ENCODE peak calls at places on chromosomes 5 and 9, in four cellular contexts. One of them, this sample, is unnamed.

GRCh38 chr9:2216591-2216990 is 201.4 kb downstream of the SMARCA2 start:
- DNase-seq in BE2C: no peak
- DNase-seq in stomach: no peak
- DNase-seq in HFF-Myc: no peak
- DNase-seq in this sample: peak

GRCh38 chr9:73824671-73825070 is 672.5 kb upstream of the RORB start:
- DNase-seq in HFF-Myc: no peak
- DNase-seq in BE2C: no peak
- DNase-seq in stomach: no peak
- DNase-seq in this sample: no peak

GRCh38 chr9:122179690-122180074 is 20.0 kb downstream of the MORN5 start:
- DNase-seq in stomach: no peak
- DNase-seq in HFF-Myc: no peak
- DNase-seq in BE2C: no peak
- DNase-seq in this sample: no peak

GRCh38 chr5:76143884-76144283 is 60.7 kb downstream of the SV2C start:
- DNase-seq in stomach: no peak
- DNase-seq in BE2C: no peak
- DNase-seq in HFF-Myc: no peak
- DNase-seq in this sample: no peak

GRCh38 chr5:160001457-160001856 is 7.5 kb upstream of the TTC1 start:
- DNase-seq in BE2C: no peak
- DNase-seq in stomach: peak
- DNase-seq in HFF-Myc: no peak
- DNase-seq in this sample: no peak

GRCh38 chr5:91478096-91478495 is 95.0 kb upstream of the ARRDC3 start:
- DNase-seq in BE2C: no peak
- DNase-seq in stomach: no peak
- DNase-seq in HFF-Myc: no peak
- DNase-seq in this sample: no peak

GRCh38 chr5:33937700-33938506 is 1.7 kb downstream of the RXFP3 start:
- DNase-seq in HFF-Myc: no peak
- DNase-seq in BE2C: no peak
- DNase-seq in stomach: no peak
- DNase-seq in this sample: no peak

GRCh38 chr5:121867403-121867802 is 15.7 kb downstream of the FTMT start:
- DNase-seq in stomach: no peak
- DNase-seq in HFF-Myc: no peak
- DNase-seq in BE2C: no peak
- DNase-seq in this sample: no peak

GRCh38 chr5:6732634-6733410 is 19.6 kb downstream of the TENT4A start:
- DNase-seq in stomach: no peak
- DNase-seq in HFF-Myc: no peak
- DNase-seq in BE2C: peak
- DNase-seq in this sample: peak

GRCh38 chr5:80985600-80986228 is 25.6 kb downstream of the RASGRF2 start:
- DNase-seq in HFF-Myc: no peak
- DNase-seq in BE2C: no peak
- DNase-seq in stomach: no peak
- DNase-seq in this sample: no peak

GRCh38 chr9:124258765-124259272 is 1.1 kb downstream of the NEK6 start:
- DNase-seq in HFF-Myc: no peak
- DNase-seq in BE2C: no peak
- DNase-seq in stomach: no peak
- DNase-seq in this sample: no peak

GRCh38 chr9:98867434-98868168 is 60.1 kb downstream of the GALNT12 start:
- DNase-seq in BE2C: no peak
- DNase-seq in stomach: peak
- DNase-seq in HFF-Myc: peak
- DNase-seq in this sample: peak

GRCh38 chr5:44332360-44332971 is 56.8 kb downstream of the FGF10 start:
- DNase-seq in stomach: no peak
- DNase-seq in HFF-Myc: no peak
- DNase-seq in BE2C: no peak
- DNase-seq in this sample: peak

GRCh38 chr5:53543401-53543800 is 17.0 kb upstream of the NDUFS4 start:
- DNase-seq in stomach: no peak
- DNase-seq in BE2C: no peak
- DNase-seq in HFF-Myc: no peak
- DNase-seq in this sample: peak

GRCh38 chr5:96687080-96687479 is 24.9 kb downstream of the CAST start:
- DNase-seq in stomach: no peak
- DNase-seq in HFF-Myc: no peak
- DNase-seq in BE2C: no peak
- DNase-seq in this sample: no peak

GRCh38 chr5:39699164-39699563 is 274.4 kb upstream of the DAB2 start:
- DNase-seq in BE2C: no peak
- DNase-seq in HFF-Myc: no peak
- DNase-seq in stomach: no peak
- DNase-seq in this sample: no peak

GRCh38 chr9:74610523-74611061 is 113.5 kb downstream of the RORB start:
- DNase-seq in HFF-Myc: no peak
- DNase-seq in stomach: no peak
- DNase-seq in BE2C: no peak
- DNase-seq in this sample: no peak

GRCh38 chr5:35198681-35199080 is 31.6 kb downstream of the PRLR start:
- DNase-seq in BE2C: no peak
- DNase-seq in stomach: no peak
- DNase-seq in HFF-Myc: peak
- DNase-seq in this sample: peak

GRCh38 chr5:120239076-120239475 is 225.0 kb upstream of the PRR16 start:
- DNase-seq in HFF-Myc: no peak
- DNase-seq in stomach: no peak
- DNase-seq in BE2C: no peak
- DNase-seq in this sample: no peak

GRCh38 chr5:35924950-35925722 is 13.3 kb downstream of the CAPSL start:
- DNase-seq in BE2C: peak
- DNase-seq in HFF-Myc: peak
- DNase-seq in stomach: peak
- DNase-seq in this sample: peak

GRCh38 chr5:176360894-176361436 is 599 bp downstream of the KIAA1191 start:
- DNase-seq in stomach: no peak
- DNase-seq in HFF-Myc: no peak
- DNase-seq in BE2C: peak
- DNase-seq in this sample: peak

GRCh38 chr5:75524071-75524470 is 12.4 kb downstream of the POLK start:
- DNase-seq in BE2C: no peak
- DNase-seq in stomach: no peak
- DNase-seq in HFF-Myc: peak
- DNase-seq in this sample: no peak

GRCh38 chr5:78269088-78269703 is 25.3 kb downstream of the AP3B1 start:
- DNase-seq in stomach: no peak
- DNase-seq in HFF-Myc: no peak
- DNase-seq in BE2C: no peak
- DNase-seq in this sample: no peak

GRCh38 chr9:95425910-95426551 is 90.7 kb downstream of the PTCH1 start:
- DNase-seq in stomach: no peak
- DNase-seq in HFF-Myc: no peak
- DNase-seq in BE2C: no peak
- DNase-seq in this sample: no peak

GRCh38 chr5:131277875-131278795 is 14.3 kb downstream of the CDC42SE2 start:
- DNase-seq in stomach: no peak
- DNase-seq in HFF-Myc: no peak
- DNase-seq in BE2C: no peak
- DNase-seq in this sample: no peak

GRCh38 chr5:67426961-67427630 is 230.5 kb upstream of the CD180 start:
- DNase-seq in BE2C: no peak
- DNase-seq in stomach: no peak
- DNase-seq in HFF-Myc: no peak
- DNase-seq in this sample: no peak

GRCh38 chr5:28710360-28710759 is 1672.0 kb upstream of the CDH9 start:
- DNase-seq in BE2C: peak
- DNase-seq in stomach: no peak
- DNase-seq in HFF-Myc: no peak
- DNase-seq in this sample: no peak

GRCh38 chr9:18245911-18246310 is 228.0 kb upstream of the ADAMTSL1 start:
- DNase-seq in stomach: no peak
- DNase-seq in HFF-Myc: no peak
- DNase-seq in BE2C: no peak
- DNase-seq in this sample: no peak

GRCh38 chr5:174189638-174190037 is 144.1 kb downstream of the NSG2 start:
- DNase-seq in BE2C: no peak
- DNase-seq in stomach: no peak
- DNase-seq in HFF-Myc: no peak
- DNase-seq in this sample: no peak

GRCh38 chr5:87912419-87912818 is 356.2 kb downstream of the TMEM161B start:
- DNase-seq in stomach: no peak
- DNase-seq in HFF-Myc: no peak
- DNase-seq in BE2C: no peak
- DNase-seq in this sample: no peak

GRCh38 chr9:111440226-111440625 is 44.0 kb downstream of the ECPAS start:
- DNase-seq in stomach: no peak
- DNase-seq in HFF-Myc: no peak
- DNase-seq in BE2C: no peak
- DNase-seq in this sample: no peak

GRCh38 chr5:96062836-96063235 is 101.2 kb upstream of the ELL2 start:
- DNase-seq in stomach: no peak
- DNase-seq in BE2C: no peak
- DNase-seq in HFF-Myc: no peak
- DNase-seq in this sample: no peak

GRCh38 chr9:99411068-99411467 is 189.0 kb downstream of the SEC61B start:
- DNase-seq in HFF-Myc: no peak
- DNase-seq in BE2C: no peak
- DNase-seq in stomach: no peak
- DNase-seq in this sample: peak

GRCh38 chr5:149141957-149142851 is 911 bp downstream of the ABLIM3 start:
- DNase-seq in HFF-Myc: no peak
- DNase-seq in stomach: no peak
- DNase-seq in BE2C: no peak
- DNase-seq in this sample: no peak

GRCh38 chr9:20135119-20135697 is 346.4 kb upstream of the SLC24A2 start:
- DNase-seq in HFF-Myc: no peak
- DNase-seq in BE2C: no peak
- DNase-seq in stomach: no peak
- DNase-seq in this sample: no peak

GRCh38 chr9:111691686-111692329 is 30.4 kb downstream of the GNG10 start:
- DNase-seq in stomach: no peak
- DNase-seq in BE2C: no peak
- DNase-seq in HFF-Myc: peak
- DNase-seq in this sample: no peak

GRCh38 chr9:98821831-98822230 is 14.4 kb downstream of the GALNT12 start:
- DNase-seq in stomach: no peak
- DNase-seq in BE2C: no peak
- DNase-seq in HFF-Myc: no peak
- DNase-seq in this sample: no peak

GRCh38 chr9:110078626-110079025 is 129.3 kb downstream of the C9orf152 start:
- DNase-seq in BE2C: no peak
- DNase-seq in HFF-Myc: no peak
- DNase-seq in stomach: no peak
- DNase-seq in this sample: no peak

GRCh38 chr9:129735546-129735945 is 17.3 kb downstream of the PTGES start:
- DNase-seq in stomach: no peak
- DNase-seq in HFF-Myc: no peak
- DNase-seq in BE2C: no peak
- DNase-seq in this sample: no peak
- H3K4me3 ChIP-seq in stomach: no peak
- H3K4me3 ChIP-seq in HFF-Myc: no peak
- H3K4me3 ChIP-seq in BE2C: no peak
- H3K4me3 ChIP-seq in this sample: no peak

GRCh38 chr9:126612329-126612812 is 1.4 kb upstream of the LMX1B start:
- DNase-seq in stomach: no peak
- DNase-seq in BE2C: no peak
- DNase-seq in HFF-Myc: no peak
- DNase-seq in this sample: no peak
- H3K4me3 ChIP-seq in stomach: peak
- H3K4me3 ChIP-seq in BE2C: no peak
- H3K4me3 ChIP-seq in HFF-Myc: no peak
- H3K4me3 ChIP-seq in this sample: no peak

DNA sequence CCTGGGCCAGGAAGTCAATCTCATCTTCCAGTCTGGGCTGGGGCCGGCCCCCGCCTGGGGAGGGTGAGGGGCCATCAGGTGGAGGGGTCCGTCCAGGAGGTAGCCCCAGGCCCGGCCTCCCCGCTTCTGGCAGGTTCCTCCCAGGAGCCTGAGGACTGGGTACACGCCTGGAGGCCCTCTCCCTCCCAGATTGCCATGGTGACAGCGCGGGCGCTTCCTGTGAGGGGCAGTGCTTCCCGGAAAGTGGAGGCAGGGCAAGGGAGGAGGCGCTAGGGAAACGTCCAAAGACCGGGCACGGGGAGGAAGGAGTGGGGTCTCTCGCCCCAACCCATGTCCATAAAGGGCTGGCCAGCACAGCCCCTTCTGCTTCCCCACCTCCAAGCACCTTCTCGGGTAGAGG is 4.8 kb downstream of the NPDC1 start:
- DNase-seq in stomach: no peak
- DNase-seq in HFF-Myc: no peak
- DNase-seq in BE2C: peak
- DNase-seq in this sample: no peak
- H3K4me3 ChIP-seq in stomach: peak
- H3K4me3 ChIP-seq in HFF-Myc: no peak
- H3K4me3 ChIP-seq in BE2C: peak
- H3K4me3 ChIP-seq in this sample: no peak

DNA sequence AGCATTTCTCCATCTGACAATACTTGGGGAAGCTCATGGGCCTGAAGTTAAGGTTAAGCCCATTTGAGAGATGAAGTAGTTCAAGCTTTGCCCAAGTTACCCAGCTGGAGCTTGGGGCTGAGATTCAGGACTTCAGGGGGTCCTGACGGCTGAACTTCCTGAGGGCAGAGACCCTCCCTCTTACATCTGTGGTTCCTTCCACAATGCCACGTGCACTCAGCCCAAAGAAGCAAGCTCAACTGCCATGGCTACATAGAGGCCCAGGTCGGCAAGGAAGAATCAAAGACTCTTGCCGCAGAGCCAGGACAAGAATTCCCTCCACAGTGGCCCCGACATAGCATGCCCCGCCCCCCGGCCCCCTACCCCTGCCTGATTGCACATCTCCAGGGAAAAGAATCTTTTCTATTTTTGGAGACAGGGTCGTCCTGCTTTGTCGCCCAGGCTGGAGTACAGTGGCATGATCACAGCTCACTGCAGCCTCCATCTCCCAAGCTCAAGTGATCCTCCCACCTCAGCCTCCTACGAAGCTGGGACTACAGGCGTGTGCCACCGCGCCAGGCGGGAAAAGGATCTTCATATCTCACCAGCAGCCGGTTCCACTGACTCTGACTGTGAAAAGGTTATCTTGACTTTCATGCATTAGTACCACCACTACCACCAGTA is 9.2 kb downstream of the PHF19 start:
- DNase-seq in stomach: no peak
- DNase-seq in HFF-Myc: no peak
- DNase-seq in BE2C: no peak
- DNase-seq in this sample: no peak
- H3K4me3 ChIP-seq in stomach: peak
- H3K4me3 ChIP-seq in HFF-Myc: peak
- H3K4me3 ChIP-seq in BE2C: peak
- H3K4me3 ChIP-seq in this sample: no peak